ENCODE peak calls at places on chromosomes 16 and 17, in eight cellular contexts. W, R, B, X, D, S, O and G are unnamed samples.

GRCh38 chr16:49739381-49739780 is 116.5 kb downstream of the ZNF423 start:
- DNase-seq in O (no peak), X (peak; percentile 42), S (no peak), B (no peak), D (no peak), R (peak; percentile 24), W (peak; percentile 16), G (no peak)

GRCh38 chr17:49193513-49194296 is 16.7 kb downstream of the GNGT2 start:
- DNase-seq in S (peak; percentile 35), X (peak; percentile 64), R (peak; percentile 28), W (peak; percentile 84), O (peak; percentile 59), D (no peak), B (peak; percentile 41), G (peak; percentile 57)

GRCh38 chr16:79589495-79590134 is 10.9 kb downstream of the MAF start:
- DNase-seq in O (no peak), W (no peak), X (no peak), D (no peak), R (no peak), S (peak; percentile 32), B (no peak), G (peak; percentile 75)

GRCh38 chr17:28528329-28529011 is 22.3 kb downstream of the FOXN1 start:
- DNase-seq in B (no peak), X (peak; percentile 68), D (no peak), O (no peak), W (no peak), S (no peak), R (no peak), G (no peak)

GRCh38 chr17:65103896-65104295 is 33.3 kb upstream of the RGS9 start:
- DNase-seq in W (no peak), B (no peak), O (no peak), S (no peak), X (no peak), R (no peak), D (no peak), G (no peak)

GRCh38 chr17:11097121-11097520 is 143.9 kb upstream of the SHISA6 start:
- DNase-seq in D (no peak), B (no peak), W (no peak), X (no peak), O (no peak), R (peak; percentile 6), S (no peak), G (no peak)

GRCh38 chr16:10949424-10949970 is 5.1 kb downstream of the CLEC16A start:
- DNase-seq in R (no peak), W (peak; percentile 42), B (no peak), S (no peak), O (no peak), X (no peak), D (no peak), G (no peak)

GRCh38 chr17:48074322-48075054 is 26.3 kb downstream of the NFE2L1 start:
- DNase-seq in O (peak; percentile 77), S (peak; percentile 58), D (peak; percentile 80), X (peak; percentile 59), W (peak; percentile 80), B (peak; percentile 53), R (peak; percentile 73), G (peak; percentile 73)

GRCh38 chr16:47732122-47732805 is 271.1 kb downstream of the PHKB start:
- DNase-seq in B (peak; percentile 57), X (no peak), W (peak; percentile 28), S (no peak), R (no peak), O (no peak), D (no peak), G (no peak)

GRCh38 chr16:48499822-48500440 is 110.0 kb downstream of the N4BP1 start:
- DNase-seq in R (no peak), D (no peak), X (no peak), S (no peak), W (peak; percentile 77), O (peak; percentile 67), B (no peak), G (peak; percentile 56)

GRCh38 chr16:19822534-19822933 is 62.1 kb downstream of the GPRC5B start:
- DNase-seq in S (no peak), W (no peak), O (no peak), D (no peak), X (no peak), R (no peak), B (no peak), G (no peak)

GRCh38 chr17:3843935-3844516 is 2.0 kb downstream of the NCBP3 start:
- DNase-seq in B (no peak), X (peak; percentile 20), O (no peak), S (no peak), D (no peak), R (peak; percentile 47), W (peak; percentile 78), G (peak; percentile 53)

GRCh38 chr17:46108550-46109110 is 84.6 kb downstream of the KANSL1 start:
- DNase-seq in O (no peak), S (no peak), B (no peak), R (no peak), X (no peak), W (no peak), D (no peak), G (no peak)

GRCh38 chr17:40374965-40375498 is 10.5 kb upstream of the GJD3 start:
- DNase-seq in O (no peak), R (no peak), S (no peak), W (no peak), B (no peak), D (no peak), X (no peak), G (no peak)

GRCh38 chr17:77479817-77480508 is 339.2 kb downstream of the SEC14L1 start:
- DNase-seq in D (no peak), R (no peak), X (no peak), B (no peak), S (no peak), W (no peak), O (no peak), G (peak; percentile 29)

GRCh38 chr17:29587591-29587990 is 1.9 kb downstream of the GIT1 start:
- DNase-seq in R (no peak), B (no peak), X (no peak), D (no peak), W (no peak), O (no peak), S (no peak), G (no peak)

GRCh38 chr17:8402921-8403536 is 5.4 kb upstream of the RNF222 start:
- DNase-seq in B (no peak), X (no peak), W (no peak), R (no peak), D (no peak), S (no peak), O (no peak), G (no peak)

GRCh38 chr16:75074920-75075687 is 41.5 kb downstream of the LDHD start:
- DNase-seq in R (no peak), B (no peak), O (no peak), W (no peak), D (peak; percentile 90), X (peak; percentile 71), S (no peak), G (peak; percentile 56)

GRCh38 chr16:89880477-89881367 is 7.3 kb downstream of the TCF25 start:
- DNase-seq in X (no peak), W (no peak), R (no peak), D (no peak), S (no peak), O (no peak), B (no peak), G (no peak)

GRCh38 chr17:9677411-9677810 is 32.1 kb downstream of the USP43 start:
- DNase-seq in D (no peak), W (no peak), R (no peak), S (no peak), B (no peak), X (no peak), O (no peak), G (no peak)

GRCh38 chr17:36627101-36627500 is 25.7 kb downstream of the MRM1 start:
- DNase-seq in D (no peak), S (no peak), X (no peak), W (no peak), B (no peak), O (no peak), R (no peak), G (no peak)

GRCh38 chr17:45282683-45283644 is 21.1 kb upstream of the SPATA32 start:
- DNase-seq in D (no peak), X (no peak), O (no peak), R (peak; percentile 32), S (peak; percentile 78), B (no peak), W (no peak), G (peak; percentile 84)

GRCh38 chr16:9970796-9971195 is 211.4 kb downstream of the GRIN2A start:
- DNase-seq in X (no peak), O (no peak), B (no peak), R (no peak), W (no peak), D (no peak), S (no peak), G (no peak)

GRCh38 chr16:52005551-52005950 is 541.4 kb downstream of the TOX3 start:
- DNase-seq in O (no peak), W (no peak), B (no peak), D (no peak), X (no peak), S (no peak), R (no peak), G (no peak)

GRCh38 chr16:9042533-9042932 is 48.9 kb upstream of the HAPSTR1 start:
- DNase-seq in O (no peak), R (no peak), S (no peak), W (no peak), D (no peak), B (no peak), X (no peak), G (no peak)

GRCh38 chr17:823501-823902 is 41.3 kb downstream of the MRM3 start:
- DNase-seq in S (no peak), X (no peak), D (no peak), W (no peak), R (no peak), O (no peak), B (no peak), G (no peak)
- H3K4me3 ChIP-seq in S (no peak overlapping the region), X (no peak overlapping the region), D (no peak overlapping the region), W (no peak overlapping the region), R (no peak overlapping the region), O (no peak overlapping the region), B (no peak overlapping the region), G (no peak overlapping the region)

GRCh38 chr17:83196973-83197880 is 117.8 kb downstream of the METRNL start:
- DNase-seq in R (no peak), X (no peak), S (peak; percentile 36), W (no peak), D (peak; percentile 41), O (peak; percentile 15), B (no peak), G (peak; percentile 36)
- H3K9me3 ChIP-seq in R (no peaks in the 10 kb centered on the region), X (no peaks in the 10 kb centered on the region), S (no peaks in the 10 kb centered on the region), W (no peaks in the 10 kb centered on the region), D (no peaks in the 10 kb centered on the region), O (no peaks in the 10 kb centered on the region), B (no peaks in the 10 kb centered on the region), G (no peaks in the 10 kb centered on the region)

GRCh38 chr16:87200637-87201036 is 116.6 kb downstream of the C16orf95 start:
- DNase-seq in D (no peak), O (no peak), R (no peak), B (no peak), X (no peak), W (no peak), S (no peak), G (no peak)
- H3K27ac ChIP-seq in D (no peak overlapping the region), O (no peak overlapping the region), R (no peak overlapping the region), B (no peak overlapping the region), X (no peak overlapping the region), W (no peak overlapping the region), S (no peak overlapping the region), G (no peak overlapping the region)

DNA sequence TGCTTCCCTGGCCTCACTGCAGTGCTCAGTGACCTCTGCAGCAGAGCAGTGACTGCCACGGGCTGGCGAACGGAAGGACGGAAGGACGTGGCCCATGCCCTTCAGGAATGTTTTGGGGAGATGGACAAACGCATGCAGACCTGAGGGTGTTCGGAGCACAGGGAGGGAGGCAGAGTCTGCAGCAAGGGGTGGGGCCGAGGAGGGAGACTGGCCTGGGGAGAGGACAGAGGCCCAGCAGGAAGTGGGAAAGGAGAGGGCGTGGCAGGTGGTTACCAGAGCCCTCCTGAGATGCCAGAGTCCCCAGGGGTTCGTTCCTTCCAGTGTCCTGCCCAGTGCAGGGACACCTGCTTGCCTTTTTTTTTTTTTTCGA is 21.9 kb downstream of the ADORA2B start:
- DNase-seq in X (no peak), S (no peak), B (no peak), W (no peak), R (peak; percentile 10), O (no peak), D (no peak), G (no peak)
- H3K4me3 ChIP-seq in X (no peak overlapping the region), S (no peak overlapping the region), B (no peak overlapping the region), W (no peak overlapping the region), R (no peak overlapping the region), O (no peak overlapping the region), D (peak overlapping the region; percentile 6), G (no peak overlapping the region)